ENCODE peak calls at places on chromosomes 3 and 15, in six cellular contexts. One of them, this sample, is unnamed.

GRCh38 chr3:195099976-195100755 is 170.8 kb downstream of the XXYLT1 start:
- DNase-seq in SK-N-SH: no peak
- DNase-seq in K562: no peak
- DNase-seq in HepG2: no peak
- DNase-seq in H1: no peak
- DNase-seq in A549: no peak
- DNase-seq in this sample: no peak

GRCh38 chr3:125059488-125060245 is 3.9 kb upstream of the HEG1 start:
- DNase-seq in SK-N-SH: no peak
- DNase-seq in K562: no peak
- DNase-seq in A549: no peak
- DNase-seq in HepG2: no peak
- DNase-seq in H1: no peak
- DNase-seq in this sample: no peak

GRCh38 chr3:143775401-143775970 is 72.8 kb downstream of the SLC9A9 start:
- DNase-seq in H1: no peak
- DNase-seq in HepG2: peak
- DNase-seq in A549: peak
- DNase-seq in K562: peak
- DNase-seq in SK-N-SH: peak
- DNase-seq in this sample: no peak

GRCh38 chr3:196684548-196685407 is 27.3 kb downstream of the CEP19 start:
- DNase-seq in H1: no peak
- DNase-seq in K562: peak
- DNase-seq in SK-N-SH: peak
- DNase-seq in HepG2: peak
- DNase-seq in A549: peak
- DNase-seq in this sample: peak

GRCh38 chr15:40266828-40267304 is 16.0 kb downstream of the ANKRD63 start:
- DNase-seq in SK-N-SH: no peak
- DNase-seq in A549: peak
- DNase-seq in H1: no peak
- DNase-seq in HepG2: peak
- DNase-seq in K562: peak
- DNase-seq in this sample: no peak

GRCh38 chr3:160444411-160444810 is 5.2 kb downstream of the TRIM59 start:
- DNase-seq in K562: peak
- DNase-seq in A549: peak
- DNase-seq in SK-N-SH: peak
- DNase-seq in H1: no peak
- DNase-seq in HepG2: no peak
- DNase-seq in this sample: no peak

GRCh38 chr15:37015476-37015875 is 84.9 kb downstream of the MEIS2 start:
- DNase-seq in A549: no peak
- DNase-seq in H1: no peak
- DNase-seq in SK-N-SH: no peak
- DNase-seq in K562: no peak
- DNase-seq in HepG2: no peak
- DNase-seq in this sample: no peak

GRCh38 chr3:143078883-143079282 is 40.7 kb upstream of the CHST2 start:
- DNase-seq in H1: no peak
- DNase-seq in HepG2: no peak
- DNase-seq in K562: no peak
- DNase-seq in SK-N-SH: no peak
- DNase-seq in A549: no peak
- DNase-seq in this sample: no peak

GRCh38 chr3:99176169-99176964 is 274.9 kb upstream of the DCBLD2 start:
- DNase-seq in H1: no peak
- DNase-seq in SK-N-SH: no peak
- DNase-seq in HepG2: no peak
- DNase-seq in A549: no peak
- DNase-seq in K562: no peak
- DNase-seq in this sample: no peak

GRCh38 chr3:12656850-12657249 is 7.1 kb downstream of the RAF1 start:
- DNase-seq in H1: no peak
- DNase-seq in K562: no peak
- DNase-seq in HepG2: no peak
- DNase-seq in SK-N-SH: no peak
- DNase-seq in A549: no peak
- DNase-seq in this sample: no peak

GRCh38 chr3:31219131-31219843 is 313.4 kb upstream of the STT3B start:
- DNase-seq in A549: no peak
- DNase-seq in SK-N-SH: no peak
- DNase-seq in HepG2: no peak
- DNase-seq in H1: no peak
- DNase-seq in K562: no peak
- DNase-seq in this sample: peak

GRCh38 chr3:153289334-153289808 is 127.3 kb downstream of the RAP2B start:
- DNase-seq in H1: no peak
- DNase-seq in A549: no peak
- DNase-seq in HepG2: no peak
- DNase-seq in SK-N-SH: no peak
- DNase-seq in K562: peak
- DNase-seq in this sample: no peak

GRCh38 chr3:188211476-188211875 is 57.5 kb downstream of the LPP start:
- DNase-seq in K562: no peak
- DNase-seq in HepG2: no peak
- DNase-seq in H1: no peak
- DNase-seq in A549: no peak
- DNase-seq in SK-N-SH: no peak
- DNase-seq in this sample: no peak

GRCh38 chr3:12891985-12892839 is 50.8 kb upstream of the RPL32 start:
- DNase-seq in H1: no peak
- DNase-seq in K562: peak
- DNase-seq in A549: peak
- DNase-seq in HepG2: peak
- DNase-seq in SK-N-SH: peak
- DNase-seq in this sample: no peak

GRCh38 chr3:124832782-124833709 is 54.1 kb downstream of the ITGB5 start:
- DNase-seq in SK-N-SH: no peak
- DNase-seq in K562: no peak
- DNase-seq in H1: no peak
- DNase-seq in A549: no peak
- DNase-seq in HepG2: no peak
- DNase-seq in this sample: no peak

GRCh38 chr15:34837246-34838016 is 42.1 kb upstream of the ACTC1 start:
- DNase-seq in K562: peak
- DNase-seq in SK-N-SH: no peak
- DNase-seq in H1: no peak
- DNase-seq in HepG2: no peak
- DNase-seq in A549: peak
- DNase-seq in this sample: no peak

GRCh38 chr3:59245879-59246501 is 196.2 kb upstream of the CFAP20DC start:
- DNase-seq in HepG2: no peak
- DNase-seq in A549: no peak
- DNase-seq in H1: no peak
- DNase-seq in SK-N-SH: no peak
- DNase-seq in K562: peak
- DNase-seq in this sample: no peak

GRCh38 chr15:70512772-70513362 is 250.5 kb downstream of the UACA start:
- DNase-seq in A549: peak
- DNase-seq in HepG2: peak
- DNase-seq in K562: peak
- DNase-seq in SK-N-SH: peak
- DNase-seq in H1: peak
- DNase-seq in this sample: no peak

GRCh38 chr3:194250104-194251002 is 100.8 kb downstream of the CPN2 start:
- DNase-seq in H1: no peak
- DNase-seq in SK-N-SH: peak
- DNase-seq in A549: no peak
- DNase-seq in K562: no peak
- DNase-seq in HepG2: no peak
- DNase-seq in this sample: no peak

GRCh38 chr3:47781326-47781684 is 388 bp downstream of the SMARCC1 start:
- DNase-seq in K562: peak
- DNase-seq in A549: peak
- DNase-seq in H1: no peak
- DNase-seq in SK-N-SH: peak
- DNase-seq in HepG2: no peak
- DNase-seq in this sample: no peak

GRCh38 chr3:17074559-17074958 is 189.8 kb downstream of the PLCL2 start:
- DNase-seq in A549: no peak
- DNase-seq in K562: no peak
- DNase-seq in HepG2: no peak
- DNase-seq in SK-N-SH: no peak
- DNase-seq in H1: no peak
- DNase-seq in this sample: no peak

GRCh38 chr3:159626598-159626997 is 362.0 kb upstream of the IL12A start:
- DNase-seq in H1: no peak
- DNase-seq in K562: no peak
- DNase-seq in A549: no peak
- DNase-seq in SK-N-SH: no peak
- DNase-seq in HepG2: no peak
- DNase-seq in this sample: no peak

GRCh38 chr3:43296565-43296964 is 10.2 kb downstream of the SNRK start:
- DNase-seq in SK-N-SH: no peak
- DNase-seq in K562: peak
- DNase-seq in A549: no peak
- DNase-seq in H1: no peak
- DNase-seq in HepG2: no peak
- DNase-seq in this sample: no peak

GRCh38 chr3:14938964-14939363 is 8.4 kb upstream of the NR2C2 start:
- DNase-seq in H1: no peak
- DNase-seq in HepG2: no peak
- DNase-seq in A549: no peak
- DNase-seq in K562: no peak
- DNase-seq in SK-N-SH: no peak
- DNase-seq in this sample: no peak

GRCh38 chr3:65914032-65914739 is 124.5 kb downstream of the MAGI1 start:
- DNase-seq in SK-N-SH: no peak
- DNase-seq in HepG2: no peak
- DNase-seq in H1: no peak
- DNase-seq in A549: no peak
- DNase-seq in K562: no peak
- DNase-seq in this sample: no peak

GRCh38 chr15:48389701-48390143 is 58.5 kb downstream of the DUT start:
- DNase-seq in HepG2: no peak
- DNase-seq in K562: no peak
- DNase-seq in H1: no peak
- DNase-seq in A549: no peak
- DNase-seq in SK-N-SH: no peak
- DNase-seq in this sample: no peak
- TF ChIP-seq CHD2 in HepG2: no peak
- TF ChIP-seq CHD2 in K562: no peak
- TF ChIP-seq CHD2 in H1: no peak
- TF ChIP-seq CHD2 in A549: no peak
- TF ChIP-seq CHD2 in SK-N-SH: no peak
- TF ChIP-seq CHD2 in this sample: no peak

GRCh38 chr3:170610321-170610884 is 24.5 kb upstream of the SLC7A14 start:
- DNase-seq in A549: no peak
- DNase-seq in K562: no peak
- DNase-seq in HepG2: no peak
- DNase-seq in SK-N-SH: no peak
- DNase-seq in H1: no peak
- DNase-seq in this sample: no peak
- TF ChIP-seq CHD2 in A549: no peak
- TF ChIP-seq CHD2 in K562: no peak
- TF ChIP-seq CHD2 in HepG2: no peak
- TF ChIP-seq CHD2 in SK-N-SH: no peak
- TF ChIP-seq CHD2 in H1: no peak
- TF ChIP-seq CHD2 in this sample: no peak

GRCh38 chr3:186260726-186261125 is 101.3 kb downstream of the DGKG start:
- DNase-seq in HepG2: no peak
- DNase-seq in H1: no peak
- DNase-seq in A549: no peak
- DNase-seq in SK-N-SH: peak
- DNase-seq in K562: no peak
- DNase-seq in this sample: no peak

GRCh38 chr3:186259612-186260383 is 102.2 kb downstream of the DGKG start:
- DNase-seq in SK-N-SH: peak
- DNase-seq in A549: peak
- DNase-seq in H1: peak
- DNase-seq in HepG2: peak
- DNase-seq in K562: peak
- DNase-seq in this sample: no peak

GRCh38 chr3:186257866-186258265 is 104.2 kb downstream of the DGKG start:
- DNase-seq in SK-N-SH: no peak
- DNase-seq in A549: no peak
- DNase-seq in HepG2: no peak
- DNase-seq in K562: no peak
- DNase-seq in H1: no peak
- DNase-seq in this sample: no peak

GRCh38 chr3:186261638-186262037 is 100.4 kb downstream of the DGKG start:
- DNase-seq in H1: no peak
- DNase-seq in SK-N-SH: no peak
- DNase-seq in A549: no peak
- DNase-seq in K562: peak
- DNase-seq in HepG2: no peak
- DNase-seq in this sample: no peak

DNA sequence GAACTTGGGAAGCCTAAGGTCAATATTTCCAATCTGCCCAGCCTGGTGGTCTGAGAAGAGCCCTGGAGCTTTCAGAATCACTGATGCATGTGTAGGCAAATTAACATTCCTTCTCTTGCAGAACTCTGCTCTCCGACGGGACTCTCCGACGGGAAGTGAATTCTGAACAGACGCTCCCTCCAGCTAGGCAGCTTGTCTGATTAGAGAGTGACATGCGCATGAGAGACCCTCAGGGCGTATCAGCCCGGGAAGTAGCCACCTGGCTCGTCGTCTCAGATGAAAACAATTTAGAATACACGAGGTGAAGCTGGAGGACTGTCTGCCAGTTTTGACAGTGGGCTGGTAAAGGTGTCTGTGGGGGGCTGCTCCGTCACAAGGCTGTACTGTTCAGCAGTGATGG is 103.1 kb downstream of the DGKG start:
- DNase-seq in K562: no peak
- DNase-seq in HepG2: no peak
- DNase-seq in SK-N-SH: peak
- DNase-seq in H1: no peak
- DNase-seq in A549: no peak
- DNase-seq in this sample: no peak
- TF ChIP-seq CHD2 in K562: no peak
- TF ChIP-seq CHD2 in HepG2: no peak
- TF ChIP-seq CHD2 in SK-N-SH: peak
- TF ChIP-seq CHD2 in H1: no peak
- TF ChIP-seq CHD2 in A549: no peak
- TF ChIP-seq CHD2 in this sample: no peak

GRCh38 chr3:8869613-8870012 is 93.7 kb downstream of the RAD18 start:
- DNase-seq in SK-N-SH: no peak
- DNase-seq in H1: no peak
- DNase-seq in K562: no peak
- DNase-seq in A549: peak
- DNase-seq in HepG2: peak
- DNase-seq in this sample: no peak
- TF ChIP-seq CHD2 in SK-N-SH: no peak
- TF ChIP-seq CHD2 in H1: no peak
- TF ChIP-seq CHD2 in K562: no peak
- TF ChIP-seq CHD2 in A549: no peak
- TF ChIP-seq CHD2 in HepG2: no peak
- TF ChIP-seq CHD2 in this sample: no peak

GRCh38 chr3:58059349-58060321 is 51.4 kb downstream of the FLNB start:
- DNase-seq in K562: peak
- DNase-seq in SK-N-SH: no peak
- DNase-seq in A549: no peak
- DNase-seq in H1: no peak
- DNase-seq in HepG2: peak
- DNase-seq in this sample: no peak
- TF ChIP-seq CHD2 in K562: no peak
- TF ChIP-seq CHD2 in SK-N-SH: no peak
- TF ChIP-seq CHD2 in A549: no peak
- TF ChIP-seq CHD2 in H1: no peak
- TF ChIP-seq CHD2 in HepG2: no peak
- TF ChIP-seq CHD2 in this sample: no peak

This sample was measured in GM12878.